ENCODE peak calls at places on chromosome 12, in five cellular contexts. R, X, I, W and Q are unnamed samples.

GRCh38 chr12:27332407-27333310 is at the start of gene BMAL2:
- DNase-seq in R (peak; percentile 56), W (peak; percentile 70), I (peak; percentile 54), X (no peak), Q (peak; percentile 81)

GRCh38 chr12:90619943-90620342 is 335.0 kb downstream of the CCER1 start:
- DNase-seq in I (no peak), R (no peak), X (no peak), W (no peak), Q (no peak)

GRCh38 chr12:124636138-124636968 is 68.9 kb upstream of the NCOR2 start:
- DNase-seq in R (no peak), W (no peak), I (peak; percentile 74), X (no peak), Q (no peak)

GRCh38 chr12:30753233-30753632 is 1.5 kb downstream of the CAPRIN2 start:
- DNase-seq in X (no peak), R (peak; percentile 8), W (no peak), I (peak; percentile 75), Q (peak; percentile 59)

GRCh38 chr12:5444520-5444919 is 12.6 kb downstream of the NTF3 start:
- DNase-seq in I (no peak), X (no peak), W (no peak), R (no peak), Q (no peak)

GRCh38 chr12:12896261-12896660 is 4.9 kb downstream of the GPRC5A start:
- DNase-seq in W (no peak), I (peak; percentile 72), R (no peak), X (no peak), Q (no peak)

GRCh38 chr12:65720136-65720535 is 104.1 kb upstream of the HMGA2 start:
- DNase-seq in R (no peak), X (no peak), W (peak; percentile 30), I (no peak), Q (no peak)

GRCh38 chr12:110874781-110875180 is 28.0 kb downstream of the CCDC63 start:
- DNase-seq in W (no peak), I (no peak), R (no peak), X (no peak), Q (no peak)

GRCh38 chr12:84172823-84173424 is 739.7 kb downstream of the SLC6A15 start:
- DNase-seq in W (no peak), I (no peak), X (no peak), R (no peak), Q (no peak)

GRCh38 chr12:91562476-91562875 is 379.9 kb upstream of the DCN start:
- DNase-seq in W (no peak), R (no peak), I (peak; percentile 21), X (no peak), Q (no peak)

GRCh38 chr12:54701940-54702592 is 53.9 kb upstream of the DCD start:
- DNase-seq in W (peak; percentile 9), R (peak; percentile 45), X (no peak), I (peak; percentile 38), Q (no peak)

GRCh38 chr12:24853588-24853987 is 95.3 kb downstream of the BCAT1 start:
- DNase-seq in I (peak; percentile 77), X (no peak), W (no peak), R (no peak), Q (no peak)

GRCh38 chr12:47356129-47356622 is 276.4 kb upstream of the AMIGO2 start:
- DNase-seq in I (no peak), R (no peak), X (no peak), W (no peak), Q (no peak)

GRCh38 chr12:124842073-124842749 is 21.5 kb downstream of the SCARB1 start:
- DNase-seq in I (no peak), W (no peak), R (no peak), X (no peak), Q (no peak)

GRCh38 chr12:114963846-114964245 is 279.9 kb upstream of the TBX3 start:
- DNase-seq in I (no peak), R (no peak), X (no peak), W (no peak), Q (no peak)
- H2BK12ac ChIP-seq in I (no peak overlapping the region), R (no peak overlapping the region), X (no peak overlapping the region), W (no peak overlapping the region), Q (no peak overlapping the region)

DNA sequence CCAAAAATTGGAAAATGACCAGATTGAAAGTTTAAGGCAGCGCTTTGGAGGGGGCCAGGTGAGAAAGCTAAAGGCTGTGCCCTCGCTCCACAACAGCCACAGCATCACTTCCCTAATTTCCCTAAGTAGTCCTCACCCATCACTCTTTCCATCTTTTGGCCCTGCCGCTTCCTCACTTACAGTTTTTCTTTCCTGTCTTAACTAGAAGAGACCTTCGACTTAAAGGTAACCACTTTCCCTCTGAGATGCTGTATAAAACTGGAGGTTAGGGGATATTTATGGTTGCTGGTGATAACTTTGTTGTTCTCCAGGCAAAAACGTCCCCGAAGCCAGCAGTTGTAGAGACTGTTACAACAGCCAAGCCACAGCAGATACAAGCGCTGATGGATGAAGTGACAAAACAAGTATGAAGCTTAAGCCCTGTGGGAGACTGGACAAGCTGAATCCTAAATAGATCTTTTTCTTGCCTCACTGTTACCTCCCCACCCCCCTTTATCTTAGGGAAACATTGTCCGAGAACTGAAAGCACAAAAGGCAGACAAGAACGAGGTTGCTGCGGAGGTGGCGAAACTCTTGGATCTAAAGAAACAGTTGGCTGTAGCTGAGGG is 4.3 kb downstream of the DDIT3 start:
- DNase-seq in W (no peak), X (no peak), I (peak; percentile 27), R (no peak), Q (no peak)
- H2BK12ac ChIP-seq in W (no peak overlapping the region), X (no peak overlapping the region), I (no peak overlapping the region), R (no peak overlapping the region), Q (no peak overlapping the region)

GRCh38 chr12:45232146-45232731 is 16.3 kb downstream of the ANO6 start:
- DNase-seq in R (no peak), I (peak; percentile 50), W (no peak), X (no peak), Q (no peak)

GRCh38 chr12:45234134-45234865 is 18.4 kb downstream of the ANO6 start:
- DNase-seq in R (peak; percentile 53), W (peak; percentile 84), I (peak; percentile 98), X (no peak), Q (peak; percentile 79)

GRCh38 chr12:45231515-45232145 is 15.7 kb downstream of the ANO6 start:
- DNase-seq in R (no peak), I (peak; percentile 73), X (no peak), W (no peak), Q (no peak)

GRCh38 chr12:45235087-45236025 is 19.5 kb downstream of the ANO6 start:
- DNase-seq in R (no peak), I (peak; percentile 90), W (peak; percentile 89), X (no peak), Q (peak; percentile 80)

DNA sequence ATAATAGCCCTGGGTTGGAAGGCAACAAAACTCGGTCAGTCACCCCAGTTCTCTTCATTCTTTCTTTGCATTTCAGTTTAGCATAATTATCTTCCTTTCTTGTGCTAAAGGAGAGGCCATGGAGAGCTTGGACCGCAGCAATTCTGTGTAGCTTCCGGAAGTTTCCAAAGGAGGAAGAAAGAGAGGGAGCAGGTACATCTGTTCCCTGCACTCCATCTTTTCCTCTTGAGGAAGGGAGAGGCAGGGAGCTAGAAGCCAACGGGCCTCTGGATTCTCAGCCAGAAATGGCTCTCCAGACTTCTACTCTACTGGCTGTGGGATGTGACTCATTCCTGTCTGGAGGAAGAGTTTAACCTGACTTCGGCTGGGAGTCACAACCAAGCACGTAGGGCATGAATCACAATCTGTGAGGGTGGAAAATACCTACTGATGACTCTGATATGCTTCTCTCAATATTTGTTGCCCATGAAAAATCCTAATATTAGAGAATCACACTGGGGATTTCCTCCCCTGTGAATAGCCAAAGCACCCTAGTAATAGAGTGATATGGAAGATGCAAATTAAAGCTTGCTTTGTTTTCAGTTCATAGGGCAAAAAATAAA is 17.0 kb downstream of the ANO6 start:
- DNase-seq in R (no peak), I (peak; percentile 99), W (peak; percentile 85), X (no peak), Q (peak; percentile 70)
- H2BK12ac ChIP-seq in R (no peak overlapping the region), I (no peak overlapping the region), W (peak overlapping the region; percentile 61), X (peak overlapping the region; percentile 90), Q (peak overlapping the region; percentile 92)

DNA sequence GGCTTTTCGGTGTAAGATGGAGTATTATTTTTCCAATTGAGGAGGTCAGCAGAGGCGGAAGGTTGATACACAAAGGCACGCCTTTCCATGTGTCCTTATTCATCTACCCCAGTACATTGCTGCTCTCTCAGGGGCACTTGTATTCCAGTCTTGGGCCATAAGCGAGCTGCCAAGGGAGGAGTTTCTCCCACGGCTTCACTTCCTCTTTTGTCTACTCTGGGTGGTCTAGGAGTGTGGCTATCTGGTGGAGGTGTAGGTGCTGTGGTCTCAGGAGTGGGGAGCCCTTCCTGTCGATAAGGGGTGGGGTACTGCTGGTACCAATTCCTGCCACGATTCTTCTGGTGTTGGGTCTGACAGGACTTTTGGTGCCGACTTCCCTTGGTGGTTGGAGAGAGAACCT is 73.4 kb downstream of the GAS2L3 start:
- DNase-seq in X (no peak), I (no peak), W (no peak), R (no peak), Q (no peak)
- H2BK12ac ChIP-seq in X (no peak overlapping the region), I (no peak overlapping the region), W (no peak overlapping the region), R (no peak overlapping the region), Q (no peak overlapping the region)

GRCh38 chr12:93408813-93409212 is 31.1 kb downstream of the NUDT4 start:
- DNase-seq in W (no peak), R (no peak), I (no peak), X (no peak), Q (no peak)

GRCh38 chr12:93404961-93405849 is 27.5 kb downstream of the NUDT4 start:
- DNase-seq in W (no peak), I (no peak), X (no peak), R (no peak), Q (no peak)

GRCh38 chr12:93403988-93404803 is 26.5 kb downstream of the NUDT4 start:
- DNase-seq in I (no peak), W (peak; percentile 19), R (no peak), X (no peak), Q (no peak)

GRCh38 chr12:93407963-93408283 is 30.2 kb downstream of the NUDT4 start:
- DNase-seq in X (no peak), R (no peak), W (no peak), I (no peak), Q (no peak)

GRCh38 chr12:93407283-93407962 is 29.7 kb downstream of the NUDT4 start:
- DNase-seq in W (no peak), I (no peak), X (no peak), R (no peak), Q (no peak)
- H2BK12ac ChIP-seq in W (no peak overlapping the region), I (no peak overlapping the region), X (no peak overlapping the region), R (no peak overlapping the region), Q (no peak overlapping the region)

GRCh38 chr12:29131539-29131938 is 17.5 kb upstream of the FAR2 start:
- DNase-seq in X (no peak), I (peak; percentile 59), R (no peak), W (no peak), Q (no peak)
- H2BK12ac ChIP-seq in X (no peak overlapping the region), I (peak overlapping the region; percentile 42), R (no peak overlapping the region), W (no peak overlapping the region), Q (no peak overlapping the region)

GRCh38 chr12:120726961-120727360 is 1.3 kb downstream of the ACADS start:
- DNase-seq in I (no peak), R (no peak), W (no peak), X (no peak), Q (no peak)

GRCh38 chr12:120725659-120726509 is at the start of gene ACADS:
- DNase-seq in W (peak; percentile 87), R (peak; percentile 87), I (peak; percentile 84), X (no peak), Q (peak; percentile 94)

GRCh38 chr12:120726510-120726793 is 826 bp downstream of the ACADS start:
- DNase-seq in R (no peak), I (no peak), W (no peak), X (no peak), Q (no peak)

GRCh38 chr12:120724720-120725119 is 906 bp upstream of the ACADS start:
- DNase-seq in I (no peak), W (no peak), X (no peak), R (no peak), Q (no peak)

GRCh38 chr12:120725151-120725658 is 421 bp upstream of the ACADS start:
- DNase-seq in X (no peak), R (no peak), I (no peak), W (no peak), Q (no peak)
- H2BK12ac ChIP-seq in X (no peak overlapping the region), R (no peak overlapping the region), I (no peak overlapping the region), W (no peak overlapping the region), Q (no peak overlapping the region)